ENCODE peak calls at places on chromosomes 12 and 14, in seven cellular contexts. Q, R, O, M, X, I and N are unnamed samples.

GRCh38 chr12:90858261-90858660 is 96.7 kb downstream of the CCER1 start:
- DNase-seq in Q (no peak), R (no peak), O (peak), M (no peak), X (peak), I (no peak), N (no peak)

GRCh38 chr12:63949902-63950301 is 105.4 kb downstream of the SRGAP1 start:
- DNase-seq in Q (no peak), R (no peak), O (no peak), M (no peak), X (no peak), I (no peak), N (no peak)

GRCh38 chr14:100278702-100279101 is 27.5 kb downstream of the SLC25A29 start:
- DNase-seq in Q (no peak), R (no peak), O (no peak), M (no peak), X (no peak), I (no peak), N (no peak)

GRCh38 chr12:6090786-6091185 is 33.7 kb downstream of the VWF start:
- DNase-seq in Q (no peak), R (no peak), O (peak), M (no peak), X (no peak), I (no peak), N (no peak)

GRCh38 chr12:88698471-88698870 is 118.2 kb upstream of the KITLG start:
- DNase-seq in Q (no peak), R (no peak), O (no peak), M (no peak), X (no peak), I (no peak), N (no peak)

GRCh38 chr12:45327823-45328383 is 112.0 kb downstream of the ANO6 start:
- DNase-seq in Q (no peak), R (no peak), O (no peak), M (no peak), X (no peak), I (no peak), N (no peak)

GRCh38 chr12:22229652-22230279 is 104.7 kb downstream of the ST8SIA1 start:
- DNase-seq in Q (no peak), R (no peak), O (no peak), M (no peak), X (no peak), I (no peak), N (no peak)

GRCh38 chr14:61190341-61190740 is 90.8 kb downstream of the TMEM30B start:
- DNase-seq in Q (no peak), R (no peak), O (no peak), M (no peak), X (no peak), I (no peak), N (no peak)

GRCh38 chr12:30806989-30807694 is 52.4 kb upstream of the CAPRIN2 start:
- DNase-seq in Q (no peak), R (no peak), O (no peak), M (peak), X (peak), I (no peak), N (peak)

GRCh38 chr12:52081263-52081733 is 1.8 kb downstream of the SMIM41 start:
- DNase-seq in Q (no peak), R (peak), O (no peak), M (no peak), X (no peak), I (no peak), N (no peak)

GRCh38 chr14:62694075-62694474 is 351.2 kb downstream of the KCNH5 start:
- DNase-seq in Q (no peak), R (no peak), O (no peak), M (no peak), X (no peak), I (no peak), N (peak)

GRCh38 chr12:3920378-3921141 is 47.4 kb upstream of the PARP11 start:
- DNase-seq in Q (no peak), R (no peak), O (peak), M (no peak), X (no peak), I (no peak), N (no peak)

GRCh38 chr14:61284001-61284400 is 2.9 kb upstream of the TMEM30B start:
- DNase-seq in Q (no peak), R (no peak), O (no peak), M (no peak), X (no peak), I (no peak), N (no peak)

GRCh38 chr12:108419949-108420348 is 80.8 kb upstream of the CMKLR1 start:
- DNase-seq in Q (no peak), R (no peak), O (no peak), M (no peak), X (no peak), I (no peak), N (no peak)

GRCh38 chr12:100826323-100826722 is 31.7 kb downstream of the ANO4 start:
- DNase-seq in Q (peak), R (no peak), O (peak), M (no peak), X (peak), I (no peak), N (peak)

GRCh38 chr12:18296909-18297280 is 35.6 kb downstream of the PIK3C2G start:
- DNase-seq in Q (no peak), R (no peak), O (no peak), M (no peak), X (no peak), I (no peak), N (no peak)

GRCh38 chr12:88391556-88391955 is 188.7 kb downstream of the KITLG start:
- DNase-seq in Q (no peak), R (no peak), O (no peak), M (no peak), X (no peak), I (peak), N (peak)

GRCh38 chr14:89308232-89308959 is 108.6 kb downstream of the FOXN3 start:
- DNase-seq in Q (no peak), R (no peak), O (no peak), M (no peak), X (no peak), I (no peak), N (no peak)

GRCh38 chr14:35213869-35214387 is 78.3 kb upstream of the PSMA6 start:
- DNase-seq in Q (no peak), R (no peak), O (no peak), M (no peak), X (no peak), I (no peak), N (no peak)

GRCh38 chr12:110245278-110245868 is 35.7 kb upstream of the ATP2A2 start:
- DNase-seq in Q (no peak), R (peak), O (peak), M (peak), X (no peak), I (no peak), N (no peak)

GRCh38 chr14:37230551-37231194 is 32.9 kb downstream of the MIPOL1 start:
- DNase-seq in Q (no peak), R (no peak), O (no peak), M (peak), X (peak), I (peak), N (peak)

GRCh38 chr12:14454098-14454907 is 88.8 kb downstream of the ATF7IP start:
- DNase-seq in Q (no peak), R (no peak), O (no peak), M (peak), X (peak), I (no peak), N (no peak)

GRCh38 chr12:99709619-99710018 is 62.1 kb downstream of the GARIN6 start:
- DNase-seq in Q (no peak), R (no peak), O (no peak), M (no peak), X (no peak), I (no peak), N (no peak)

GRCh38 chr12:10941916-10942607 is 3.0 kb upstream of the TAS2R14 start:
- DNase-seq in Q (no peak), R (no peak), O (no peak), M (no peak), X (no peak), I (no peak), N (no peak)

GRCh38 chr12:68565391-68565903 is 45.3 kb upstream of the RAP1B start:
- DNase-seq in Q (no peak), R (no peak), O (no peak), M (no peak), X (no peak), I (peak), N (peak)

GRCh38 chr14:61526405-61527312 is 168.7 kb upstream of the HIF1A start:
- DNase-seq in Q (no peak), R (no peak), O (no peak), M (no peak), X (no peak), I (no peak), N (no peak)

GRCh38 chr12:121391619-121392324 is 8.1 kb upstream of the RNF34 start:
- DNase-seq in Q (peak), R (peak), O (peak), M (peak), X (no peak), I (peak), N (peak)

GRCh38 chr12:51817027-51817953 is 31.2 kb downstream of the FIGNL2 start:
- DNase-seq in Q (no peak), R (no peak), O (no peak), M (no peak), X (no peak), I (no peak), N (no peak)

GRCh38 chr12:91804533-91804932 is 341.1 kb downstream of the BTG1 start:
- DNase-seq in Q (no peak), R (no peak), O (no peak), M (no peak), X (no peak), I (no peak), N (no peak)

GRCh38 chr14:67467134-67467533 is 21.4 kb downstream of the TMEM229B start:
- DNase-seq in Q (no peak), R (no peak), O (no peak), M (no peak), X (no peak), I (no peak), N (no peak)

GRCh38 chr14:80956105-80956504 is 684 bp downstream of the TSHR start:
- DNase-seq in Q (no peak), R (no peak), O (no peak), M (no peak), X (no peak), I (no peak), N (no peak)

GRCh38 chr14:68316078-68316868 is 476.6 kb downstream of the ZFP36L1 start:
- DNase-seq in Q (no peak), R (no peak), O (no peak), M (no peak), X (no peak), I (no peak), N (no peak)

GRCh38 chr12:38689704-38690103 is 215.7 kb downstream of the CPNE8 start:
- DNase-seq in Q (no peak), R (no peak), O (no peak), M (no peak), X (no peak), I (no peak), N (no peak)

GRCh38 chr14:96304956-96305355 is 48.9 kb downstream of the BDKRB1 start:
- DNase-seq in Q (no peak), R (no peak), O (no peak), M (no peak), X (no peak), I (no peak), N (no peak)

GRCh38 chr12:104132351-104132956 is 5.6 kb downstream of the NFYB start:
- DNase-seq in Q (no peak), R (no peak), O (no peak), M (no peak), X (no peak), I (no peak), N (no peak)

GRCh38 chr12:25151476-25151875 is 43.5 kb downstream of the DNAI7 start:
- DNase-seq in Q (peak), R (no peak), O (peak), M (no peak), X (no peak), I (peak), N (peak)

GRCh38 chr12:46832084-46832704 is 6.4 kb upstream of the SLC38A4 start:
- DNase-seq in Q (no peak), R (no peak), O (no peak), M (no peak), X (peak), I (no peak), N (no peak)

GRCh38 chr12:85441740-85442139 is 161.7 kb downstream of the ALX1 start:
- DNase-seq in Q (no peak), R (no peak), O (no peak), M (no peak), X (no peak), I (no peak), N (no peak)

GRCh38 chr14:89384023-89384422 is 33.0 kb downstream of the FOXN3 start:
- DNase-seq in Q (no peak), R (peak), O (peak), M (no peak), X (no peak), I (no peak), N (no peak)

GRCh38 chr14:93337143-93337753 is 4.4 kb upstream of the BTBD7 start:
- DNase-seq in Q (no peak), R (no peak), O (no peak), M (no peak), X (no peak), I (no peak), N (no peak)

GRCh38 chr14:65751510-65751909 is 339.0 kb downstream of the FUT8 start:
- DNase-seq in Q (no peak), R (no peak), O (no peak), M (no peak), X (no peak), I (no peak), N (no peak)

GRCh38 chr14:65745396-65746190 is 333.1 kb downstream of the FUT8 start:
- DNase-seq in Q (no peak), R (no peak), O (no peak), M (no peak), X (no peak), I (no peak), N (no peak)

GRCh38 chr14:65749287-65749686 is 336.8 kb downstream of the FUT8 start:
- DNase-seq in Q (no peak), R (no peak), O (no peak), M (no peak), X (no peak), I (no peak), N (no peak)

GRCh38 chr14:65750906-65751305 is 338.4 kb downstream of the FUT8 start:
- DNase-seq in Q (no peak), R (no peak), O (no peak), M (no peak), X (no peak), I (no peak), N (no peak)

GRCh38 chr14:65748796-65749195 is 336.3 kb downstream of the FUT8 start:
- DNase-seq in Q (no peak), R (no peak), O (no peak), M (no peak), X (no peak), I (no peak), N (no peak)
- H3K4me3 ChIP-seq in Q (no peak), R (no peak), O (no peak), M (no peak), X (no peak), I (no peak), N (no peak)

GRCh38 chr12:58916891-58917570 is 3.3 kb downstream of the LRIG3 start:
- DNase-seq in Q (no peak), R (no peak), O (peak), M (no peak), X (no peak), I (no peak), N (peak)
- H3K4me3 ChIP-seq in Q (peak), R (no peak), O (peak), M (no peak), X (no peak), I (peak), N (peak)

GRCh38 chr14:64910847-64911495 is 3.3 kb upstream of the CHURC1 start:
- DNase-seq in Q (no peak), R (no peak), O (no peak), M (no peak), X (no peak), I (no peak), N (peak)

GRCh38 chr14:64906022-64906421 is 8.2 kb upstream of the CHURC1 start:
- DNase-seq in Q (no peak), R (no peak), O (no peak), M (no peak), X (no peak), I (no peak), N (no peak)
- H3K4me3 ChIP-seq in Q (no peak), R (no peak), O (no peak), M (no peak), X (no peak), I (no peak), N (no peak)

DNA sequence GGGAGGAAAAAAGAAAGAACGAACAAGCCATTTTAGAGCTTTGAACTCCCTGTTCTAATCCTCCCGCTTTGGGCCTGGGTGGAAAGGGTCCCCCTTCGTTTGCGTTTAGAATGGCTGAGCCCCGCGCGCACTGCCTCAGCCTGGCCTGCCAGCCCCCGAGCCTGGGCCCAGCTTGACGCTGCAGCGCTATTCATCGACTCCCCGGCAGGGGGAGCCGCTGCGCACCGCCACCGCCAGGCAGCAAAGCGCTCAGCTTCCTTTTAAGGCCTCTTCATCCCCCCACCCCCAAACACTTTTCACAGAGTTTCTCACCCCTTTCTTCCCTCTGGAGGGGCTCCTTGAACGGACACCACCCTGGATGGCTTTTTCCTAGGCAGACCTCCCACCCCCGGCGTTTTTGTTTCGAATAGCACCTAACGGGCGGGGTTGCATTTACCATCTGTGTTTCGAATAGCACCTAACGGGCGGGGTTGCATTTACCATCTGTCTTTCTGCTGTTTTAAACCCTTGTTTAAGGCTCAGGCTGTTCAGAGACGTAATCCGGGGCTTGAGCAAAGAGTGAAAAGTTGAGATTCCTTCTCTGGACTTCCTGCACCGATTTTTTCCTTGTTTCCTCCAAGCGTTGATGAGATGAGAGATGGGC is 56.4 kb upstream of the PIWIL1 start:
- DNase-seq in Q (peak), R (no peak), O (peak), M (peak), X (peak), I (no peak), N (no peak)
- H3K4me3 ChIP-seq in Q (no peak), R (no peak), O (no peak), M (no peak), X (no peak), I (no peak), N (no peak)

GRCh38 chr14:74763803-74764531 is 851 bp downstream of the YLPM1 start:
- DNase-seq in Q (peak), R (peak), O (peak), M (no peak), X (no peak), I (no peak), N (no peak)

GRCh38 chr14:74762917-74763802 is at the start of gene YLPM1:
- DNase-seq in Q (peak), R (peak), O (peak), M (peak), X (peak), I (peak), N (peak)

GRCh38 chr14:74771409-74771808 is 8.3 kb downstream of the YLPM1 start:
- DNase-seq in Q (no peak), R (no peak), O (no peak), M (no peak), X (no peak), I (no peak), N (no peak)

DNA sequence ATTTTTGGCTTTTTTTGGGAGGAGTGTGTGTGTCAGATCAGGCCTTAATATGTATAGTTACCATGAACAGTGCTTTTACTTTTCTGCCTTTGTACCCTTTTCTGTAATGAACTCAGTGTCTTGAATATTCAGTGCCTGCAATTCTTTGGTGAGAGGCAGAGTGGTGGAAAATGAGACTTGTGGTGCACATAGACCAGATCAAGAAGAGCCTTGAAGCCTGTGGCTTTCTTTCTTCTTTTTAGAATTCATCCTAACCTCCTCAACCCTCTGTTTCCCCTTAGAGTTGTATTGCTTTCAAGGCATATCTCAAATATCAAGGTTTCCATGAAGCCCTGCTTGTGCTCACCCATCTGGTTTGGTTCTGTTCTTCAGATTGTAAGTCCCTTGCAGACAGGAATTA is 2.6 kb downstream of the YLPM1 start:
- DNase-seq in Q (no peak), R (no peak), O (no peak), M (no peak), X (no peak), I (no peak), N (no peak)
- H3K4me3 ChIP-seq in Q (peak), R (no peak), O (no peak), M (peak), X (no peak), I (peak), N (peak)

GRCh38 chr12:113907446-113908180 is 58.5 kb downstream of the RBM19 start:
- DNase-seq in Q (no peak), R (no peak), O (no peak), M (no peak), X (no peak), I (no peak), N (no peak)

GRCh38 chr12:113905829-113906228 is 60.3 kb downstream of the RBM19 start:
- DNase-seq in Q (no peak), R (no peak), O (no peak), M (no peak), X (no peak), I (no peak), N (no peak)

GRCh38 chr12:113903381-113903863 is 62.7 kb downstream of the RBM19 start:
- DNase-seq in Q (no peak), R (no peak), O (no peak), M (no peak), X (no peak), I (no peak), N (peak)

GRCh38 chr12:113908584-113909100 is 57.5 kb downstream of the RBM19 start:
- DNase-seq in Q (no peak), R (no peak), O (no peak), M (no peak), X (no peak), I (no peak), N (no peak)

DNA sequence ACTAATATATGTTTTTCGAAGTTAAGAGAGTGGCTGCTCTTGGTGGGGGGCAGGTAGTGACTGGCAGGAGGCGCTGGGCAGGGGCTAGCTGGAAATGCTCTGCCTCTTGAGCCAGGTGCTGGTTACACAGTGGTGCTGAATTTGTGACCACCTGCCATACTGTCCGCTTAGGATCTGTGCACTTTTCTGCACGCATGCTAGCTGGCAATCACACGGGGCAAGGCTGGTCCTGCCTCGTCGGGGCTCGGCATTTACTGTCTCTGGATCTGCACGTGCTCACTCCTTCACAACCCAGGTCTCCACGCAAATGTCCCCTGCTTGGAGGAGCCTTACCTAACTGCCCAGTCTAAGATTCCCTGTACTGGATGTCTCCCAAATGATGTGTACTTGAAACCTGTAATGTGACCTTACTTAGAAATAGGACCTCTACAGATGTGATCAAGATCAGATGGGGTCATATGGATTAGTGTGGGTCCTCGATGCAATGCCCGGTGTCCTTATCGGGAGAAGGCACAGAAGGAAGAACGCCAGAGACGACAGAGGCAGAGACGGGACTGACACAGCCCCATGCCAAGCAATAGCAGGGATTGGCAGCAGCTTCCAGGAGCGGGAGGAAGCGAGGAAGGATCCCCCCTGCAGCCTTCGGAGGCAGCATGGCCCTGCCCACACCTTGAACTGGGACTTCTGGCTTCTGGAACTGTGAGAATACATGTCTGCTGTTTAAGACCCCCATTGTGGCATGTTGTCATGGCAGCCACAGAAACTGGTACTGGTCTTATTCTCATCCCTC is 59.5 kb downstream of the RBM19 start:
- DNase-seq in Q (no peak), R (no peak), O (no peak), M (no peak), X (no peak), I (no peak), N (no peak)
- H3K4me3 ChIP-seq in Q (no peak), R (no peak), O (no peak), M (no peak), X (no peak), I (no peak), N (no peak)

GRCh38 chr12:120013659-120014380 is 24.8 kb downstream of the BICDL1 start:
- DNase-seq in Q (no peak), R (no peak), O (no peak), M (peak), X (no peak), I (no peak), N (no peak)
- H3K4me3 ChIP-seq in Q (no peak), R (no peak), O (no peak), M (no peak), X (no peak), I (no peak), N (no peak)